ENCODE peak calls at places on chromosomes 16 and 17, in nine cellular contexts. V is activated CD4-positive, alpha-beta T cell treated with anti-CD3 and anti-CD28 coated beads, Interleukin-2, amount 50 U/mL, for 48 hours; B is fibroblast of lung; X is left colon; G is AG04450; W is GM12865; L is central memory CD4-positive, alpha-beta T cell; O is tibial artery; Y is GM04504. C is an unnamed sample.
A peak's percentile ranks its signal among the peaks of the same experiment; 100 is the strongest.

GRCh38 chr17:62614142-62614541 is 13.3 kb upstream of the MRC2 start:
- DNase-seq in X (no peak), V (no peak), L (no peak), G (peak; percentile 75), B (peak; percentile 92), W (no peak), O (no peak), Y (peak; percentile 88), C (peak; percentile 97)

GRCh38 chr17:47802341-47803022 is 19.1 kb downstream of the OSBPL7 start:
- DNase-seq in W (peak; percentile 72), O (no peak), V (peak; percentile 64), B (peak; percentile 39), Y (no peak), X (peak; percentile 61), L (peak; percentile 50), G (no peak), C (no peak)

GRCh38 chr17:73283841-73284282 is 22.2 kb upstream of the CPSF4L start:
- DNase-seq in X (no peak), Y (no peak), O (peak; percentile 80), L (no peak), B (no peak), W (peak; percentile 60), V (no peak), G (no peak), C (no peak)

GRCh38 chr16:24685539-24686432 is 43.7 kb upstream of the TNRC6A start:
- DNase-seq in V (no peak), O (peak; percentile 67), Y (peak; percentile 74), B (peak; percentile 76), L (no peak), G (no peak), W (no peak), X (peak; percentile 37), C (peak; percentile 83)

GRCh38 chr16:89453662-89454321 is 36.6 kb downstream of the ANKRD11 start:
- DNase-seq in B (no peak), G (no peak), O (peak; percentile 40), X (peak; percentile 37), L (no peak), Y (no peak), V (no peak), W (no peak), C (no peak)

GRCh38 chr17:53649201-53649600 is 173.5 kb upstream of the KIF2B start:
- DNase-seq in B (no peak), Y (no peak), L (no peak), X (no peak), V (no peak), G (no peak), W (no peak), O (no peak), C (no peak)

GRCh38 chr17:58338454-58338841 is 9.9 kb upstream of the TSPOAP1 start:
- DNase-seq in B (no peak), V (peak; percentile 60), W (no peak), O (no peak), G (no peak), Y (no peak), L (no peak), X (no peak), C (no peak)

GRCh38 chr16:28163699-28164584 is 47.8 kb downstream of the XPO6 start:
- DNase-seq in X (no peak), O (no peak), B (peak; percentile 91), V (no peak), L (no peak), W (no peak), G (no peak), Y (peak; percentile 44), C (peak; percentile 89)

GRCh38 chr17:34988644-34989043 is 8.3 kb downstream of the LIG3 start:
- DNase-seq in L (no peak), Y (no peak), V (no peak), O (no peak), B (no peak), X (no peak), W (no peak), G (no peak), C (no peak)

GRCh38 chr17:77507116-77507885 is 366.5 kb downstream of the SEC14L1 start:
- DNase-seq in G (no peak), O (no peak), Y (no peak), X (no peak), W (no peak), B (no peak), V (no peak), L (no peak), C (no peak)

GRCh38 chr17:13561606-13562270 is 40.0 kb downstream of the HS3ST3A1 start:
- DNase-seq in G (peak; percentile 78), W (no peak), X (no peak), O (peak; percentile 58), L (no peak), V (no peak), B (no peak), Y (no peak), C (no peak)

GRCh38 chr17:27751166-27751565 is 49.2 kb downstream of the NOS2 start:
- DNase-seq in V (no peak), W (no peak), L (no peak), O (no peak), Y (no peak), G (no peak), B (no peak), X (no peak), C (no peak)

GRCh38 chr16:81715358-81716196 is 63.5 kb upstream of the PLCG2 start:
- DNase-seq in Y (no peak), V (no peak), O (no peak), X (no peak), B (no peak), W (peak; percentile 84), G (no peak), L (peak; percentile 80), C (no peak)

GRCh38 chr16:22728167-22728836 is 85.7 kb upstream of the HS3ST2 start:
- DNase-seq in O (no peak), G (no peak), L (no peak), B (no peak), Y (no peak), V (no peak), W (no peak), X (no peak), C (no peak)

GRCh38 chr16:90081606-90081970 is 4.5 kb upstream of the PRDM7 start:
- DNase-seq in W (no peak), V (no peak), X (peak; percentile 13), B (no peak), O (no peak), Y (no peak), G (no peak), L (no peak), C (no peak)

GRCh38 chr17:49676276-49676868 is 1.5 kb downstream of the SPOP start:
- DNase-seq in Y (no peak), O (no peak), V (no peak), X (no peak), G (no peak), L (peak; percentile 82), B (peak; percentile 43), W (peak; percentile 94), C (peak; percentile 46)

GRCh38 chr17:17433260-17433659 is 43.5 kb upstream of the MED9 start:
- DNase-seq in B (peak; percentile 78), V (no peak), Y (peak; percentile 66), O (no peak), X (no peak), G (no peak), L (no peak), W (no peak), C (peak; percentile 82)

GRCh38 chr16:75580-76501 is 2.2 kb upstream of the MPG start:
- DNase-seq in V (no peak), L (no peak), O (peak; percentile 91), Y (peak; percentile 62), B (peak; percentile 93), W (no peak), X (peak; percentile 58), G (no peak), C (peak; percentile 88)

GRCh38 chr17:27968206-27968732 is 74.2 kb upstream of the NLK start:
- DNase-seq in O (no peak), V (no peak), Y (no peak), B (no peak), G (no peak), L (no peak), X (no peak), W (no peak), C (no peak)

GRCh38 chr17:78000351-78000750 is 41.8 kb downstream of the TNRC6C start:
- DNase-seq in V (no peak), B (peak; percentile 37), W (no peak), O (no peak), L (no peak), Y (no peak), X (no peak), G (no peak), C (peak; percentile 6)

GRCh38 chr17:82787081-82787848 is 35.4 kb downstream of the TBCD start:
- DNase-seq in G (no peak), O (peak; percentile 71), W (peak; percentile 77), X (no peak), B (no peak), V (no peak), Y (peak; percentile 80), L (no peak), C (peak; percentile 87)

GRCh38 chr17:75808905-75809621 is 24.5 kb downstream of the UNK start:
- DNase-seq in B (peak; percentile 42), Y (peak; percentile 46), V (no peak), G (no peak), W (peak; percentile 55), X (no peak), L (no peak), O (peak; percentile 83), C (peak; percentile 66)

GRCh38 chr17:71709974-71710373 is 410.8 kb upstream of the SOX9 start:
- DNase-seq in L (no peak), G (no peak), B (peak; percentile 24), W (no peak), Y (peak; percentile 29), O (no peak), X (no peak), V (no peak), C (peak; percentile 63)

C was measured in fibroblast of gingiva.